ENCODE peak calls at places on chromosomes 3 and 15, in four cellular contexts. N, J, R and A are unnamed samples.

GRCh38 chr3:194806991-194807685 is 121.5 kb downstream of the FAM43A start:
- DNase-seq in N (no peak), R (peak; percentile 61), J (no peak), A (peak; percentile 85)

GRCh38 chr15:59059076-59059597 is 45.8 kb upstream of the CCNB2 start:
- DNase-seq in R (no peak), J (no peak), N (no peak), A (no peak)

GRCh38 chr3:175433026-175433668 is 574.0 kb downstream of the NAALADL2 start:
- DNase-seq in R (peak; percentile 52), N (no peak), J (no peak), A (peak; percentile 44)

GRCh38 chr3:73041537-73041936 is 19.9 kb upstream of the EBLN2 start:
- DNase-seq in N (no peak), R (no peak), J (no peak), A (peak; percentile 27)

GRCh38 chr3:170196833-170197232 is 15.3 kb upstream of the PHC3 start:
- DNase-seq in J (no peak), R (peak; percentile 90), N (no peak), A (peak; percentile 87)

GRCh38 chr15:39976291-39977274 is 42.7 kb downstream of the EIF2AK4 start:
- DNase-seq in R (no peak), J (peak; percentile 25), N (peak; percentile 34), A (peak; percentile 66)

GRCh38 chr3:5258526-5258925 is 71.0 kb downstream of the EDEM1 start:
- DNase-seq in J (no peak), N (no peak), R (no peak), A (no peak)

GRCh38 chr15:40090774-40091455 is 17.8 kb downstream of the BMF start:
- DNase-seq in R (no peak), N (no peak), J (no peak), A (no peak)

GRCh38 chr3:152290374-152290773 is 21.6 kb downstream of the MBNL1 start:
- DNase-seq in J (no peak), R (no peak), N (no peak), A (no peak)

GRCh38 chr3:172616061-172616461 is 92.8 kb upstream of the TNFSF10 start:
- DNase-seq in R (no peak), J (no peak), N (no peak), A (no peak)

GRCh38 chr3:149224736-149225594 is 3.3 kb upstream of the CP start:
- DNase-seq in R (peak; percentile 96), N (no peak), J (no peak), A (peak; percentile 89)

GRCh38 chr15:43794269-43795037 is 2.3 kb downstream of the SERF2 start:
- DNase-seq in J (no peak), N (no peak), R (no peak), A (no peak)

GRCh38 chr15:71790081-71790480 is 20.3 kb upstream of the NR2E3 start:
- DNase-seq in N (no peak), J (no peak), R (peak; percentile 82), A (peak; percentile 85)

GRCh38 chr15:38564557-38565286 is at the start of gene RASGRP1:
- DNase-seq in N (peak; percentile 70), R (peak; percentile 21), J (peak; percentile 81), A (peak; percentile 65)

GRCh38 chr3:133264920-133265319 is 134.9 kb upstream of the BFSP2 start:
- DNase-seq in R (no peak), J (no peak), N (no peak), A (no peak)

GRCh38 chr15:101276501-101277037 is 716 bp downstream of the SELENOS start:
- DNase-seq in J (no peak), N (no peak), R (peak; percentile 31), A (peak; percentile 31)
- TF ChIP-seq CTCF in J (peak; percentile 32), N (no peak), R (peak; percentile 34), A (peak; percentile 35)

DNA sequence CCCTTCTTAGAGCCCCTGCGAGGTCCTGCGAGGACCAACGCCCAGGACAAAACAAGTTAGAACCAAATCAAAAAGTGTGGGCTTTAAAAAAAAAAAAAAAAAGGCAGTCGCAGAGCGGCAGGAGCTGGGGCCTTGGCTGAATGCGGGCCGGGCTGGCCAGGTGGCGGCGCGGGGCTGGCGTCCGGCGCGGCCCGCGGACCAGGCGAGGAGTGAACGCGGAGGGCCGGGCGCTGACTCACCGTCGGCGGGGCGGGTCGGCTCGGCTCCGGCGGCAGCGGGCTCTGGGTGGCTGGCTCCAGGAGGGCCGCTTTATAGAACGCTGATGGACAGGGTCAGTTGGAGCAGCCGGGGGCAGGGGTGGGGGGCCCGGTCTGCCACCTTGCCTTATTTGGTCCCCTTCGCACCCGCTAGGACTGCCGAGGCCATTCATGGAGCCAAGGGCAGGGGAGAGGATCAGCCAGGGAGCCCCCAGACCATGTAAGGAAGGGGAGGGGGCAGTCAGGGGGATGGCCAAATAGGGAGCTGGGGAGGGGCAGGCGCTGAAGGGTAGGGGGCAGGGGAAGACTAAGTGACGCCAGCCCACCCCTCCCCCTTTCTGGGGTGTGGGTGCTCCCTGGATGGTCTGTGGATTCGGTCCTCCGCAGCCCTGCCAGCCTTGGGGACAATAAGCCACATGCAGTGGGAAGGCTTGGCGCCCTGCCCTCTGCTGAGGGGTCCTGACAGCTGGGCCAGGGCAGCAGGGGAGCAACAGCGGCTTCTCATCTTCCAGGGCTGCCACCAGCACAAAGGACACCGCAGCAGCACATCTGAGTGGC is at the start of gene ACTC1:
- DNase-seq in J (no peak), R (peak; percentile 21), N (peak; percentile 63), A (peak; percentile 54)
- TF ChIP-seq CTCF in J (no peak), R (no peak), N (no peak), A (no peak)

GRCh38 chr15:89322822-89323221 is 11.8 kb downstream of the POLG start:
- DNase-seq in J (no peak), N (no peak), R (no peak), A (no peak)

GRCh38 chr15:89320200-89320599 is 14.4 kb downstream of the POLG start:
- DNase-seq in R (no peak), N (no peak), J (no peak), A (no peak)

GRCh38 chr15:89325039-89325803 is 9.4 kb downstream of the POLG start:
- DNase-seq in J (no peak), N (no peak), R (no peak), A (no peak)

GRCh38 chr15:89323825-89324224 is 10.8 kb downstream of the POLG start:
- DNase-seq in J (no peak), R (no peak), N (no peak), A (no peak)

DNA sequence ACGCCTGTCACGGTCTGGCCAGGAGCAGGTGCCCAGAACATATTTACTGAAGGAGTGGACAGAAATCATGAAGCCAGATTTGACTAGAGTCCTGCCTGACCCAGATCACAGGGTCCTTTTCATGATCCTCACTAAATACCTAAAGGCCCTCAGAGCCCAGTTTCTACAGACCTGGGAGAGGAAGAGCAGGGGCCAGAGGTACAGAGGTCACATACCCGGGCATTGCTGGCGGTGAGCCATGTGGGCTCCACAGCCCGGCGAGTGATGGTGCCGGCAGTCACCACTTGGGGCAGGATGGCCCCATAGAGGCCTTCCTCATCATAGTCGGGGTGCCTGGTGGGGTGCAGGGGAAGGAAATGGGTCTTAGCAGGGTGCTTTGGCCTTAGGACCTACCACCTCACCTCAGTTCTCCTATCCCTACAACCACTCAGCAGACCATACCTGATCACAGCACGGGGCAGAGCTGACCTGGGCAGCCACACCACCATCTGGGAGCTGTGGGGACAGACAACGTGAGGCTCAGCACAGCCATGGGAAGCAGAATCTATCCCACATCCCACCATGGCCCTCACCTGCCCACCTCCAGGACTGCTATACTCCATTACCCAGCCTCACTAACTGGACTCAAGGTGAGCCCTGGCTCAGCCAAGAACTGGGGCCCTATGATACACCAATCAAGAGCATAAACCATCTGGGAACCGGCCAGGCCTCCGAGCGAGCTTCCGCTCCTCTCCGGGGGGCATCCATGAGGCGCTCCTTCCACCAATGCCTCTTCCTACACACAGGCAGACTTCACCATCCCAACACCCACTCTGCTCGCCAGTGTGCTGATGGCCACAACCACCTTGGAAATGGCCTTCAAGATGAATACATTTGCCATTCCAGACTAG is 12.9 kb downstream of the POLG start:
- DNase-seq in R (no peak), J (no peak), N (no peak), A (no peak)
- TF ChIP-seq CTCF in R (peak; percentile 3), J (no peak), N (no peak), A (no peak)

GRCh38 chr15:67140078-67140833 is 74.9 kb downstream of the SMAD3 start:
- DNase-seq in R (no peak), N (no peak), J (no peak), A (no peak)

GRCh38 chr15:67144609-67145306 is 79.4 kb downstream of the SMAD3 start:
- DNase-seq in N (no peak), J (no peak), R (no peak), A (peak; percentile 48)

GRCh38 chr15:67145307-67145610 is 79.9 kb downstream of the SMAD3 start:
- DNase-seq in J (no peak), R (no peak), N (no peak), A (no peak)

GRCh38 chr15:67143646-67144045 is 78.2 kb downstream of the SMAD3 start:
- DNase-seq in J (no peak), N (no peak), R (no peak), A (no peak)

DNA sequence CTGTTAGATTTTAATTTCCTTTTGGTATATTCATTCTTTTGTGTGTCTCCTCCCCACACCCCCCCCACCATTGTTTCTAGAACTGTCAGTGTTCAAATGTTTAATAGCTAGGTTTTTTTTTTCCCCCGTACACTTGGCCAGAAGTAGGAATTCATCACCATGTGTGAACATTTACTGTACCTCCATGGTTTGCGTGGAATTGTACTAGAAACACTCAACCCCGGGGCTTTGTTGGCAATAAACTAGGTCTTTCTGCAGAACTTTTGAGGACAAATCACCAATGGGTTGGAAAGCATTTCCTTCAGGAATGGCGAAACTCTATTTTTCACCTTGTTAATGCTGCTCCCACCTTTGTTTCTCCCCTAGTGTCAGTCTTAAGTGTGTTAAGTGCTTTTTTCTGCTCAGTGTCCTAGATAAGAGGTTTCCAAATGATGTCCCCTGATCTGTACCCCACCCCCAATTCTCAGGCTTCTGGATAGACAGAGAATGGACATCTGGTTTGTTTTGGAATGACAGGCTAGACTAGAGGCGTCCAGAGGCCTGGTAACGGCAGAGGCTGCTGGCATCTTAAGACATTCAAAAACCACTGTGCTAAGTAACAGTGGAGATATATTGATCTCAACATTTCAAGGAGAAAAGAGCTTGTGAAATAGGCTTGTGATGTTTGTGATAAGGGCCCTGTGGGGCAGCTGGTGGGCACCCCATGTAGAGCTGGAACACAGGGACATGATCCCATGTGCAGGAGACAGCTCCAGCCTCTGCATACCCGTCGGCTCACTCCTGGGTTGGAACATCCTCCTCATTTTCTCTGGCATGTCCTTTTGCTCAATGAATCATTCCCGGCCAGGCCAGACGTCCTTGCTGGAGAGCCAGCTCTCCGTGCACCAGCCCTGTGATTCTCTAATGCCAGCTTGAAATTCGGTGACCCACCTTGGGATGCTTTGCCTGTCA is 77.0 kb downstream of the SMAD3 start:
- DNase-seq in R (peak; percentile 32), N (no peak), J (no peak), A (peak; percentile 62)
- TF ChIP-seq CTCF in R (no peak), N (no peak), J (no peak), A (no peak)

GRCh38 chr3:24359645-24360462 is 134.8 kb downstream of the THRB start:
- DNase-seq in N (no peak), R (no peak), J (no peak), A (no peak)
- TF ChIP-seq CTCF in N (no peak), R (peak; percentile 22), J (no peak), A (peak; percentile 42)

GRCh38 chr3:49013738-49014660 is 4.4 kb downstream of the DALRD3 start:
- DNase-seq in R (peak; percentile 43), N (no peak), J (peak; percentile 51), A (peak; percentile 64)
- TF ChIP-seq CTCF in R (peak; percentile 80), N (no peak), J (peak; percentile 30), A (peak; percentile 60)

DNA sequence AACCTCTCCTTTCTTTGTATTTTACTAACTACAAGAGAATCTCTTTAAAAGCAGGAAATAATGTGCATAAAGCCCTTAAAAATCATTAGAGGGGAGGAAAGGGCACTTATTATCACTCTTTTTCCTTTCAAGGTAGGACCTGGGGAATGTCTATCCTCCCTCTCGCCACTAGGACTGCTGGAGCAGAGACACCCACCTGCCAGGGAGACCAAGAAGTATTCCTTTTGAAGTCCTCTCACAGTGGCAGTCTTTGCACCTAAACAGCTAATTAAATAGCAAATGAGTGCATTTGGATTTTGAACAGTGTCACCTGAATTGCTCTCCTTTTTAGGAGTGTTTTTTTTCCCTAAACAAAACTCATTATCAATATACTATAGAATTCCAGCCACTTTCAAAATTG is 874.1 kb downstream of the ZPLD1 start:
- DNase-seq in N (no peak), R (no peak), J (no peak), A (no peak)
- TF ChIP-seq CTCF in N (no peak), R (no peak), J (no peak), A (peak; percentile 10)